ENCODE peak calls at places on chromosomes 1 and 21, in five cellular contexts. K is activated gamma-delta T cell; A is CD8-positive, alpha-beta memory T cell; F is GM20000; H is heart left ventricle. W is an unnamed sample.

GRCh38 chr1:61301824-61302652 is 219.7 kb downstream of the NFIA start:
- DNase-seq in K (no peak), A (no peak), F (no peak), H (no peak), W (peak; percentile 90)

GRCh38 chr1:101566883-101567538 is 330.2 kb downstream of the S1PR1 start:
- DNase-seq in K (no peak), A (no peak), F (no peak), H (no peak), W (no peak)

GRCh38 chr1:32981003-32981909 is 16.6 kb upstream of the RNF19B start:
- DNase-seq in K (no peak), A (peak; percentile 45), F (peak; percentile 87), H (no peak), W (peak; percentile 55)

GRCh38 chr1:203275656-203276272 is 29.6 kb upstream of the BTG2 start:
- DNase-seq in K (no peak), A (no peak), F (no peak), H (no peak), W (no peak)

GRCh38 chr1:86616871-86617270 is 70.0 kb downstream of the CLCA4 start:
- DNase-seq in K (no peak), A (no peak), F (peak; percentile 15), H (no peak), W (no peak)

GRCh38 chr1:198672124-198672523 is 33.3 kb downstream of the PTPRC start:
- DNase-seq in K (no peak), A (no peak), F (no peak), H (no peak), W (no peak)

GRCh38 chr1:187696092-187696491 is 867.3 kb downstream of the PLA2G4A start:
- DNase-seq in K (no peak), A (no peak), F (no peak), H (no peak), W (no peak)

GRCh38 chr1:156502396-156502748 is 1.8 kb upstream of the MEF2D start:
- DNase-seq in K (no peak), A (no peak), F (no peak), H (no peak), W (no peak)

GRCh38 chr21:38289697-38290096 is 32.9 kb downstream of the KCNJ15 start:
- DNase-seq in K (no peak), A (no peak), F (no peak), H (no peak), W (peak; percentile 100)

GRCh38 chr1:15178571-15179484 is 25.3 kb downstream of the TMEM51 start:
- DNase-seq in K (no peak), A (no peak), F (no peak), H (no peak), W (peak; percentile 87)

GRCh38 chr1:157505481-157506272 is 46.6 kb downstream of the FCRL5 start:
- DNase-seq in K (no peak), A (no peak), F (peak; percentile 65), H (peak; percentile 66), W (peak; percentile 40)

GRCh38 chr1:220001095-220001501 is 45.2 kb downstream of the EPRS1 start:
- DNase-seq in K (no peak), A (no peak), F (no peak), H (no peak), W (no peak)

GRCh38 chr1:58657082-58657481 is 42.8 kb downstream of the MYSM1 start:
- DNase-seq in K (no peak), A (no peak), F (no peak), H (no peak), W (no peak)

GRCh38 chr1:1924378-1924777 is 5.3 kb upstream of the TMEM52 start:
- DNase-seq in K (no peak), A (no peak), F (no peak), H (peak; percentile 60), W (no peak)

GRCh38 chr1:17340358-17340757 is 31.6 kb upstream of the PADI6 start:
- DNase-seq in K (no peak), A (no peak), F (no peak), H (no peak), W (no peak)